ENCODE peak calls at places on chromosome 9, in eight cellular contexts. Y is ecto neural progenitor cell, Z is left lobe of liver, R is endothelial cell, E is Daoy, D is spleen, X is NCI-H1092, H is neuronal stem cell. A is an unnamed sample.
A peak's percentile ranks its signal among the peaks of the same experiment; 100 is the strongest.

GRCh38 chr9:94083384-94083783 is 880 bp upstream of the PTPDC1 start:
- DNase-seq in Y (no peak), E (no peak), D (no peak), H (no peak), Z (no peak), X (no peak), R (no peak), A (no peak)

GRCh38 chr9:125434986-125435775 is 173.6 kb downstream of the GAPVD1 start:
- DNase-seq in R (no peak), E (no peak), Y (peak; percentile 39), H (no peak), Z (no peak), X (no peak), D (no peak), A (no peak)

GRCh38 chr9:4301971-4302427 is 2.1 kb upstream of the GLIS3 start:
- DNase-seq in D (no peak), E (peak; percentile 96), Y (no peak), Z (no peak), R (no peak), X (no peak), H (no peak), A (no peak)

GRCh38 chr9:120942186-120943001 is 15.8 kb upstream of the TRAF1 start:
- DNase-seq in Z (peak; percentile 69), H (no peak), X (no peak), D (no peak), R (no peak), Y (no peak), E (no peak), A (no peak)

GRCh38 chr9:135797507-135798302 is 95.7 kb downstream of the KCNT1 start:
- DNase-seq in X (no peak), E (peak; percentile 76), R (peak; percentile 81), Y (peak; percentile 85), Z (no peak), D (no peak), H (peak; percentile 51), A (no peak)

GRCh38 chr9:126982215-126983002 is 67.8 kb downstream of the RALGPS1 start:
- DNase-seq in Z (no peak), Y (no peak), H (no peak), D (no peak), E (no peak), R (no peak), X (no peak), A (no peak)

GRCh38 chr9:70587143-70587710 is 172.8 kb upstream of the KLF9 start:
- DNase-seq in D (no peak), Z (no peak), E (peak; percentile 49), R (no peak), X (no peak), Y (no peak), H (no peak), A (no peak)

GRCh38 chr9:124733964-124734740 is 37.0 kb downstream of the NR6A1 start:
- DNase-seq in Y (no peak), X (no peak), E (no peak), D (no peak), H (no peak), R (no peak), Z (no peak), A (no peak)

GRCh38 chr9:136952354-136952855 is 332 bp downstream of the LCN12 start:
- DNase-seq in Z (no peak), D (peak; percentile 88), R (no peak), Y (no peak), E (no peak), X (no peak), H (no peak), A (no peak)

GRCh38 chr9:22682536-22683392 is 236.1 kb downstream of the DMRTA1 start:
- DNase-seq in R (no peak), E (no peak), X (no peak), Y (no peak), H (no peak), Z (no peak), D (no peak), A (no peak)

GRCh38 chr9:38620483-38621433 is at the start of gene ANKRD18A:
- DNase-seq in D (peak; percentile 90), E (peak; percentile 98), X (peak; percentile 94), H (peak; percentile 85), Z (peak; percentile 88), Y (peak; percentile 94), R (peak; percentile 87), A (peak; percentile 51)

GRCh38 chr9:123493627-123494026 is 137.6 kb downstream of the CRB2 start:
- DNase-seq in H (no peak), E (no peak), R (no peak), Z (no peak), X (no peak), D (no peak), Y (no peak), A (no peak)

GRCh38 chr9:106992186-106992585 is 129.2 kb downstream of the ZNF462 start:
- DNase-seq in Z (no peak), X (no peak), E (no peak), R (no peak), H (no peak), D (no peak), Y (no peak), A (no peak)

GRCh38 chr9:91711755-91712591 is 238.1 kb downstream of the ROR2 start:
- DNase-seq in X (no peak), Y (no peak), R (no peak), Z (no peak), D (peak; percentile 90), E (peak; percentile 71), H (no peak), A (no peak)

GRCh38 chr9:12696931-12697622 is 3.9 kb downstream of the TYRP1 start:
- DNase-seq in E (no peak), D (no peak), Z (no peak), H (no peak), R (no peak), X (no peak), Y (no peak), A (no peak)

GRCh38 chr9:13587581-13587980 is 308.1 kb upstream of the MPDZ start:
- DNase-seq in E (no peak), X (no peak), D (peak; percentile 43), Y (peak; percentile 87), R (no peak), Z (no peak), H (no peak), A (no peak)

GRCh38 chr9:37542488-37542887 is 33.7 kb downstream of the FBXO10 start:
- DNase-seq in X (no peak), E (no peak), Z (no peak), D (no peak), R (no peak), H (no peak), Y (no peak), A (no peak)

GRCh38 chr9:88980732-88981336 is 10.4 kb upstream of the S1PR3 start:
- DNase-seq in Y (no peak), H (no peak), Z (no peak), E (no peak), R (no peak), X (no peak), D (no peak), A (no peak)

GRCh38 chr9:123357748-123358059 is 1.7 kb downstream of the CRB2 start:
- DNase-seq in E (no peak), H (no peak), X (no peak), Y (no peak), Z (no peak), D (no peak), R (no peak), A (no peak)

GRCh38 chr9:128764361-128764760 is 7.4 kb downstream of the ZER1 start:
- DNase-seq in R (no peak), E (no peak), Z (no peak), Y (no peak), H (no peak), X (no peak), D (no peak), A (no peak)

GRCh38 chr9:70510157-70510770 is 95.8 kb upstream of the KLF9 start:
- DNase-seq in E (peak; percentile 44), D (peak; percentile 69), R (peak; percentile 22), Y (no peak), Z (peak; percentile 52), H (peak; percentile 4), X (peak; percentile 3), A (no peak)

GRCh38 chr9:16112116-16112515 is 559.3 kb downstream of the CCDC171 start:
- DNase-seq in X (no peak), Y (no peak), H (no peak), R (no peak), D (no peak), E (no peak), Z (no peak), A (no peak)

GRCh38 chr9:16901589-16901988 is 31.1 kb upstream of the BNC2 start:
- DNase-seq in D (no peak), X (no peak), H (no peak), Z (no peak), E (no peak), R (no peak), Y (no peak), A (no peak)

GRCh38 chr9:68678430-68678829 is 26.6 kb upstream of the PIP5K1B start:
- DNase-seq in H (no peak), D (no peak), Z (no peak), X (no peak), E (peak; percentile 50), Y (peak; percentile 56), R (peak; percentile 27), A (no peak)

GRCh38 chr9:133701321-133701980 is 36.7 kb downstream of the SARDH start:
- DNase-seq in H (no peak), R (no peak), Z (no peak), D (peak; percentile 78), E (no peak), Y (no peak), X (no peak), A (peak; percentile 82)

GRCh38 chr9:86714976-86715375 is 232.3 kb downstream of the GAS1 start:
- DNase-seq in Y (no peak), R (no peak), X (no peak), E (no peak), H (no peak), Z (no peak), D (no peak), A (no peak)

GRCh38 chr9:133726401-133727276 is 11.5 kb downstream of the SARDH start:
- DNase-seq in D (peak; percentile 63), X (peak; percentile 20), H (no peak), E (peak; percentile 73), Z (peak; percentile 58), Y (peak; percentile 61), R (peak; percentile 67), A (peak; percentile 48)

GRCh38 chr9:134600431-134600830 is 41.2 kb upstream of the COL5A1 start:
- DNase-seq in H (no peak), D (no peak), R (no peak), E (peak; percentile 3), X (no peak), Z (no peak), Y (no peak), A (no peak)

GRCh38 chr9:88017086-88017485 is 42.8 kb upstream of the CDK20 start:
- DNase-seq in H (no peak), R (no peak), X (no peak), E (no peak), Y (no peak), Z (no peak), D (no peak), A (no peak)

GRCh38 chr9:110744753-110745522 is 76.3 kb downstream of the MUSK start:
- DNase-seq in D (no peak), Y (no peak), H (no peak), R (no peak), X (no peak), Z (no peak), E (peak; percentile 96), A (no peak)

GRCh38 chr9:110152704-110153374 is 55.1 kb downstream of the C9orf152 start:
- DNase-seq in D (no peak), X (peak; percentile 45), Y (no peak), H (peak; percentile 65), Z (no peak), E (peak; percentile 56), R (peak; percentile 61), A (no peak)

GRCh38 chr9:121886759-121887485 is 206.2 kb downstream of the TTLL11 start:
- DNase-seq in X (no peak), E (peak; percentile 57), Z (no peak), H (no peak), Y (no peak), R (no peak), D (no peak), A (no peak)

GRCh38 chr9:13186774-13187173 is 92.7 kb downstream of the MPDZ start:
- DNase-seq in E (no peak), R (no peak), D (no peak), Y (no peak), Z (no peak), X (no peak), H (no peak), A (no peak)

GRCh38 chr9:136740971-136741884 is 1.5 kb downstream of the LCN10 start:
- DNase-seq in D (no peak), Z (no peak), E (no peak), R (no peak), X (no peak), Y (no peak), H (no peak), A (no peak)